ENCODE peak calls at places on chromosomes 13 and 19, in ten cellular contexts. One of them, this sample, is unnamed.

GRCh38 chr19:8208119-8208709 is 956 bp upstream of the CERS4 start:
- DNase-seq in breast epithelium: peak
- DNase-seq in cardiac fibroblast: no peak
- DNase-seq in GF-D8: no peak
- DNase-seq in neural progenitor cell: peak
- DNase-seq in nephron progenitor cell: peak
- DNase-seq in HTR-8/SVneo: no peak
- DNase-seq in body of pancreas: no peak
- DNase-seq in HEK293T: no peak
- DNase-seq in Panc1: no peak
- DNase-seq in this sample: no peak

GRCh38 chr13:95723428-95723827 is 46.5 kb downstream of the DNAJC3 start:
- DNase-seq in breast epithelium: no peak
- DNase-seq in nephron progenitor cell: no peak
- DNase-seq in HTR-8/SVneo: no peak
- DNase-seq in Panc1: no peak
- DNase-seq in cardiac fibroblast: no peak
- DNase-seq in GF-D8: no peak
- DNase-seq in HEK293T: no peak
- DNase-seq in body of pancreas: no peak
- DNase-seq in neural progenitor cell: no peak
- DNase-seq in this sample: no peak

GRCh38 chr19:10460714-10461046 is 40.3 kb downstream of the PDE4A start:
- DNase-seq in body of pancreas: no peak
- DNase-seq in Panc1: no peak
- DNase-seq in breast epithelium: no peak
- DNase-seq in GF-D8: no peak
- DNase-seq in HEK293T: no peak
- DNase-seq in neural progenitor cell: no peak
- DNase-seq in nephron progenitor cell: no peak
- DNase-seq in cardiac fibroblast: no peak
- DNase-seq in HTR-8/SVneo: no peak
- DNase-seq in this sample: no peak

GRCh38 chr13:65330287-65330686 is 1899.8 kb downstream of the PCDH9 start:
- DNase-seq in breast epithelium: no peak
- DNase-seq in HEK293T: no peak
- DNase-seq in Panc1: no peak
- DNase-seq in cardiac fibroblast: no peak
- DNase-seq in neural progenitor cell: no peak
- DNase-seq in body of pancreas: no peak
- DNase-seq in GF-D8: no peak
- DNase-seq in nephron progenitor cell: no peak
- DNase-seq in HTR-8/SVneo: no peak
- DNase-seq in this sample: no peak

GRCh38 chr19:12794196-12794921 is 3.1 kb downstream of the JUNB start:
- DNase-seq in body of pancreas: no peak
- DNase-seq in breast epithelium: no peak
- DNase-seq in GF-D8: no peak
- DNase-seq in cardiac fibroblast: peak
- DNase-seq in neural progenitor cell: no peak
- DNase-seq in Panc1: no peak
- DNase-seq in HTR-8/SVneo: no peak
- DNase-seq in nephron progenitor cell: no peak
- DNase-seq in HEK293T: no peak
- DNase-seq in this sample: peak

GRCh38 chr19:46080561-46080960 is 39.8 kb upstream of the IGFL4 start:
- DNase-seq in nephron progenitor cell: no peak
- DNase-seq in HTR-8/SVneo: peak
- DNase-seq in neural progenitor cell: no peak
- DNase-seq in HEK293T: no peak
- DNase-seq in GF-D8: no peak
- DNase-seq in breast epithelium: no peak
- DNase-seq in cardiac fibroblast: peak
- DNase-seq in Panc1: no peak
- DNase-seq in body of pancreas: no peak
- DNase-seq in this sample: peak

GRCh38 chr13:32752997-32753606 is 166.8 kb downstream of the PDS5B start:
- DNase-seq in cardiac fibroblast: no peak
- DNase-seq in GF-D8: no peak
- DNase-seq in HEK293T: no peak
- DNase-seq in breast epithelium: no peak
- DNase-seq in nephron progenitor cell: no peak
- DNase-seq in body of pancreas: no peak
- DNase-seq in HTR-8/SVneo: no peak
- DNase-seq in Panc1: no peak
- DNase-seq in neural progenitor cell: no peak
- DNase-seq in this sample: no peak

GRCh38 chr13:91621161-91621560 is 222.7 kb downstream of the GPC5 start:
- DNase-seq in neural progenitor cell: no peak
- DNase-seq in HEK293T: no peak
- DNase-seq in HTR-8/SVneo: no peak
- DNase-seq in nephron progenitor cell: no peak
- DNase-seq in cardiac fibroblast: no peak
- DNase-seq in breast epithelium: no peak
- DNase-seq in body of pancreas: no peak
- DNase-seq in Panc1: no peak
- DNase-seq in GF-D8: no peak
- DNase-seq in this sample: no peak

GRCh38 chr13:89891416-89891815 is 1456.1 kb upstream of the MIR17HG start:
- DNase-seq in HEK293T: no peak
- DNase-seq in breast epithelium: no peak
- DNase-seq in HTR-8/SVneo: no peak
- DNase-seq in Panc1: no peak
- DNase-seq in cardiac fibroblast: no peak
- DNase-seq in nephron progenitor cell: no peak
- DNase-seq in neural progenitor cell: no peak
- DNase-seq in GF-D8: no peak
- DNase-seq in body of pancreas: no peak
- DNase-seq in this sample: no peak

GRCh38 chr13:40537146-40537895 is 129.1 kb downstream of the FOXO1 start:
- DNase-seq in breast epithelium: peak
- DNase-seq in HEK293T: no peak
- DNase-seq in cardiac fibroblast: no peak
- DNase-seq in GF-D8: no peak
- DNase-seq in body of pancreas: no peak
- DNase-seq in HTR-8/SVneo: no peak
- DNase-seq in nephron progenitor cell: no peak
- DNase-seq in neural progenitor cell: peak
- DNase-seq in Panc1: no peak
- DNase-seq in this sample: no peak

GRCh38 chr19:12872941-12873890 is 8.0 kb downstream of the DNASE2 start:
- DNase-seq in neural progenitor cell: peak
- DNase-seq in Panc1: no peak
- DNase-seq in cardiac fibroblast: peak
- DNase-seq in HTR-8/SVneo: no peak
- DNase-seq in breast epithelium: peak
- DNase-seq in nephron progenitor cell: peak
- DNase-seq in HEK293T: peak
- DNase-seq in GF-D8: no peak
- DNase-seq in body of pancreas: peak
- DNase-seq in this sample: peak

GRCh38 chr13:81116461-81117282 is 775.7 kb upstream of the SPRY2 start:
- DNase-seq in HTR-8/SVneo: no peak
- DNase-seq in neural progenitor cell: no peak
- DNase-seq in GF-D8: no peak
- DNase-seq in cardiac fibroblast: no peak
- DNase-seq in nephron progenitor cell: no peak
- DNase-seq in body of pancreas: no peak
- DNase-seq in Panc1: no peak
- DNase-seq in breast epithelium: no peak
- DNase-seq in HEK293T: no peak
- DNase-seq in this sample: no peak

GRCh38 chr19:30647891-30648290 is 275.7 kb downstream of the ZNF536 start:
- DNase-seq in HEK293T: no peak
- DNase-seq in breast epithelium: no peak
- DNase-seq in HTR-8/SVneo: no peak
- DNase-seq in neural progenitor cell: no peak
- DNase-seq in nephron progenitor cell: no peak
- DNase-seq in body of pancreas: no peak
- DNase-seq in cardiac fibroblast: no peak
- DNase-seq in GF-D8: no peak
- DNase-seq in Panc1: no peak
- DNase-seq in this sample: no peak

GRCh38 chr13:79936368-79937136 is 404.4 kb downstream of the SPRY2 start:
- DNase-seq in neural progenitor cell: no peak
- DNase-seq in breast epithelium: peak
- DNase-seq in HEK293T: no peak
- DNase-seq in body of pancreas: peak
- DNase-seq in GF-D8: no peak
- DNase-seq in Panc1: peak
- DNase-seq in nephron progenitor cell: no peak
- DNase-seq in HTR-8/SVneo: peak
- DNase-seq in cardiac fibroblast: peak
- DNase-seq in this sample: peak

GRCh38 chr13:80840313-80840976 is 499.5 kb upstream of the SPRY2 start:
- DNase-seq in cardiac fibroblast: peak
- DNase-seq in HEK293T: no peak
- DNase-seq in body of pancreas: no peak
- DNase-seq in HTR-8/SVneo: no peak
- DNase-seq in neural progenitor cell: peak
- DNase-seq in breast epithelium: no peak
- DNase-seq in nephron progenitor cell: no peak
- DNase-seq in Panc1: no peak
- DNase-seq in GF-D8: no peak
- DNase-seq in this sample: peak

GRCh38 chr13:21322304-21322965 is 136.7 kb downstream of the ZDHHC20 start:
- DNase-seq in nephron progenitor cell: no peak
- DNase-seq in GF-D8: no peak
- DNase-seq in body of pancreas: no peak
- DNase-seq in Panc1: no peak
- DNase-seq in neural progenitor cell: no peak
- DNase-seq in HTR-8/SVneo: no peak
- DNase-seq in cardiac fibroblast: no peak
- DNase-seq in HEK293T: no peak
- DNase-seq in breast epithelium: no peak
- DNase-seq in this sample: no peak

GRCh38 chr13:94224670-94225069 is 254.8 kb downstream of the DCT start:
- DNase-seq in HTR-8/SVneo: no peak
- DNase-seq in cardiac fibroblast: no peak
- DNase-seq in nephron progenitor cell: no peak
- DNase-seq in breast epithelium: no peak
- DNase-seq in HEK293T: no peak
- DNase-seq in GF-D8: no peak
- DNase-seq in Panc1: no peak
- DNase-seq in body of pancreas: no peak
- DNase-seq in neural progenitor cell: peak
- DNase-seq in this sample: no peak

GRCh38 chr19:16301999-16302694 is 22.5 kb upstream of the KLF2 start:
- DNase-seq in HEK293T: no peak
- DNase-seq in GF-D8: no peak
- DNase-seq in cardiac fibroblast: no peak
- DNase-seq in Panc1: no peak
- DNase-seq in breast epithelium: no peak
- DNase-seq in nephron progenitor cell: no peak
- DNase-seq in body of pancreas: no peak
- DNase-seq in neural progenitor cell: no peak
- DNase-seq in HTR-8/SVneo: no peak
- DNase-seq in this sample: peak

GRCh38 chr13:94143624-94144350 is 335.7 kb downstream of the DCT start:
- DNase-seq in body of pancreas: no peak
- DNase-seq in neural progenitor cell: no peak
- DNase-seq in GF-D8: no peak
- DNase-seq in nephron progenitor cell: no peak
- DNase-seq in Panc1: no peak
- DNase-seq in cardiac fibroblast: no peak
- DNase-seq in breast epithelium: no peak
- DNase-seq in HTR-8/SVneo: no peak
- DNase-seq in HEK293T: no peak
- DNase-seq in this sample: no peak

GRCh38 chr19:35363711-35364425 is 5.6 kb downstream of the FFAR3 start:
- DNase-seq in HEK293T: no peak
- DNase-seq in cardiac fibroblast: no peak
- DNase-seq in body of pancreas: no peak
- DNase-seq in GF-D8: no peak
- DNase-seq in breast epithelium: no peak
- DNase-seq in Panc1: no peak
- DNase-seq in neural progenitor cell: no peak
- DNase-seq in HTR-8/SVneo: no peak
- DNase-seq in nephron progenitor cell: no peak
- DNase-seq in this sample: no peak

GRCh38 chr19:55545913-55546495 is 661 bp upstream of the SBK3 start:
- DNase-seq in GF-D8: no peak
- DNase-seq in cardiac fibroblast: no peak
- DNase-seq in nephron progenitor cell: no peak
- DNase-seq in neural progenitor cell: no peak
- DNase-seq in breast epithelium: no peak
- DNase-seq in Panc1: no peak
- DNase-seq in HEK293T: no peak
- DNase-seq in HTR-8/SVneo: no peak
- DNase-seq in body of pancreas: no peak
- DNase-seq in this sample: no peak

GRCh38 chr13:52695856-52696255 is 43.2 kb downstream of the SUGT1 start:
- DNase-seq in Panc1: no peak
- DNase-seq in HTR-8/SVneo: no peak
- DNase-seq in nephron progenitor cell: no peak
- DNase-seq in neural progenitor cell: no peak
- DNase-seq in HEK293T: no peak
- DNase-seq in GF-D8: peak
- DNase-seq in body of pancreas: no peak
- DNase-seq in breast epithelium: no peak
- DNase-seq in cardiac fibroblast: peak
- DNase-seq in this sample: peak

GRCh38 chr19:3897936-3898335 is 17.5 kb downstream of the ATCAY start:
- DNase-seq in Panc1: no peak
- DNase-seq in neural progenitor cell: no peak
- DNase-seq in body of pancreas: no peak
- DNase-seq in HEK293T: no peak
- DNase-seq in cardiac fibroblast: no peak
- DNase-seq in GF-D8: no peak
- DNase-seq in breast epithelium: no peak
- DNase-seq in nephron progenitor cell: no peak
- DNase-seq in HTR-8/SVneo: no peak
- DNase-seq in this sample: no peak

GRCh38 chr19:51783373-51783772 is 11.6 kb upstream of the FPR3 start:
- DNase-seq in nephron progenitor cell: no peak
- DNase-seq in GF-D8: peak
- DNase-seq in HEK293T: no peak
- DNase-seq in cardiac fibroblast: peak
- DNase-seq in HTR-8/SVneo: no peak
- DNase-seq in body of pancreas: no peak
- DNase-seq in Panc1: no peak
- DNase-seq in neural progenitor cell: no peak
- DNase-seq in breast epithelium: no peak
- DNase-seq in this sample: no peak

GRCh38 chr19:53795019-53795418 is 29.1 kb downstream of the NLRP12 start:
- DNase-seq in neural progenitor cell: no peak
- DNase-seq in HTR-8/SVneo: no peak
- DNase-seq in HEK293T: no peak
- DNase-seq in nephron progenitor cell: no peak
- DNase-seq in Panc1: no peak
- DNase-seq in breast epithelium: no peak
- DNase-seq in GF-D8: no peak
- DNase-seq in cardiac fibroblast: no peak
- DNase-seq in body of pancreas: no peak
- DNase-seq in this sample: no peak

GRCh38 chr13:75744127-75744526 is 108.0 kb downstream of the LMO7 start:
- DNase-seq in cardiac fibroblast: peak
- DNase-seq in nephron progenitor cell: no peak
- DNase-seq in HTR-8/SVneo: no peak
- DNase-seq in GF-D8: no peak
- DNase-seq in Panc1: no peak
- DNase-seq in HEK293T: no peak
- DNase-seq in breast epithelium: no peak
- DNase-seq in neural progenitor cell: no peak
- DNase-seq in body of pancreas: no peak
- DNase-seq in this sample: no peak

GRCh38 chr13:100657881-100658315 is 16.7 kb downstream of the TMTC4 start:
- DNase-seq in cardiac fibroblast: no peak
- DNase-seq in HTR-8/SVneo: no peak
- DNase-seq in neural progenitor cell: no peak
- DNase-seq in body of pancreas: no peak
- DNase-seq in Panc1: no peak
- DNase-seq in breast epithelium: no peak
- DNase-seq in nephron progenitor cell: no peak
- DNase-seq in GF-D8: no peak
- DNase-seq in HEK293T: no peak
- DNase-seq in this sample: no peak

GRCh38 chr19:1943661-1944087 is 2.7 kb downstream of the CSNK1G2 start:
- DNase-seq in breast epithelium: no peak
- DNase-seq in cardiac fibroblast: no peak
- DNase-seq in nephron progenitor cell: no peak
- DNase-seq in body of pancreas: no peak
- DNase-seq in HEK293T: no peak
- DNase-seq in GF-D8: no peak
- DNase-seq in neural progenitor cell: no peak
- DNase-seq in Panc1: no peak
- DNase-seq in HTR-8/SVneo: no peak
- DNase-seq in this sample: no peak

This sample was measured in astrocyte of the spinal cord.